ENCODE peak calls at places on chromosomes 4 and X, in four cellular contexts. V is A549, S is K562, T is GM12878. W is an unnamed sample.

GRCh38 chr4:41366911-41367517 is 110.3 kb downstream of the UCHL1 start:
- DNase-seq in V (no peak), T (no peak), S (no peak), W (no peak)

GRCh38 chrX:103607385-103608304 is at the start of gene TCEAL3:
- DNase-seq in T (no peak), V (no peak), S (no peak), W (no peak)

GRCh38 chr4:172202480-172203076 is 389.4 kb downstream of the GALNTL6 start:
- DNase-seq in S (peak), V (peak), T (no peak), W (peak)

GRCh38 chrX:11210397-11210796 is 82.8 kb upstream of the AMELX start:
- DNase-seq in T (no peak), V (no peak), S (no peak), W (no peak)

GRCh38 chr4:137451150-137451850 is 81.0 kb downstream of the PCDH18 start:
- DNase-seq in T (no peak), S (no peak), V (no peak), W (no peak)

GRCh38 chr4:108543359-108543968 is 76.9 kb upstream of the RPL34 start:
- DNase-seq in T (no peak), S (no peak), V (no peak), W (no peak)

GRCh38 chrX:128464091-128464490 is 411.9 kb upstream of the ACTRT1 start:
- DNase-seq in T (no peak), V (peak), S (no peak), W (peak)

GRCh38 chr4:54998991-54999390 is 126.4 kb downstream of the KDR start:
- DNase-seq in T (no peak), V (no peak), S (no peak), W (no peak)

GRCh38 chr4:143341186-143341755 is 4.6 kb downstream of the GAB1 start:
- DNase-seq in V (no peak), S (no peak), T (no peak), W (no peak)

GRCh38 chr4:19971829-19972228 is 279.9 kb upstream of the SLIT2 start:
- DNase-seq in T (no peak), V (no peak), S (no peak), W (no peak)

GRCh38 chr4:148444296-148445070 is 2.3 kb upstream of the NR3C2 start:
- DNase-seq in V (no peak), S (no peak), T (no peak), W (no peak)

GRCh38 chr4:80207172-80207583 is 9.9 kb downstream of the PRDM8 start:
- DNase-seq in V (no peak), T (no peak), S (no peak), W (no peak)

GRCh38 chr4:156946508-156947197 is 24.9 kb downstream of the PDGFC start:
- DNase-seq in V (peak), S (no peak), T (no peak), W (no peak)

GRCh38 chr4:8320386-8320750 is 50.8 kb downstream of the HTRA3 start:
- DNase-seq in S (peak), V (no peak), T (no peak), W (peak)

GRCh38 chr4:153483432-153484418 is 17.6 kb downstream of the TMEM131L start:
- DNase-seq in T (no peak), V (no peak), S (no peak), W (no peak)

GRCh38 chr4:100294356-100294755 is 104.1 kb upstream of the DDIT4L start:
- DNase-seq in V (no peak), S (no peak), T (no peak), W (no peak)
- TF ChIP-seq CHD4 in V (no peak), S (no peak), T (no peak), W (no peak)

GRCh38 chrX:115958687-115959359 is 211.7 kb upstream of the AGTR2 start:
- DNase-seq in T (no peak), S (no peak), V (no peak), W (no peak)
- TF ChIP-seq CHD4 in T (no peak), S (no peak), V (no peak), W (no peak)

DNA sequence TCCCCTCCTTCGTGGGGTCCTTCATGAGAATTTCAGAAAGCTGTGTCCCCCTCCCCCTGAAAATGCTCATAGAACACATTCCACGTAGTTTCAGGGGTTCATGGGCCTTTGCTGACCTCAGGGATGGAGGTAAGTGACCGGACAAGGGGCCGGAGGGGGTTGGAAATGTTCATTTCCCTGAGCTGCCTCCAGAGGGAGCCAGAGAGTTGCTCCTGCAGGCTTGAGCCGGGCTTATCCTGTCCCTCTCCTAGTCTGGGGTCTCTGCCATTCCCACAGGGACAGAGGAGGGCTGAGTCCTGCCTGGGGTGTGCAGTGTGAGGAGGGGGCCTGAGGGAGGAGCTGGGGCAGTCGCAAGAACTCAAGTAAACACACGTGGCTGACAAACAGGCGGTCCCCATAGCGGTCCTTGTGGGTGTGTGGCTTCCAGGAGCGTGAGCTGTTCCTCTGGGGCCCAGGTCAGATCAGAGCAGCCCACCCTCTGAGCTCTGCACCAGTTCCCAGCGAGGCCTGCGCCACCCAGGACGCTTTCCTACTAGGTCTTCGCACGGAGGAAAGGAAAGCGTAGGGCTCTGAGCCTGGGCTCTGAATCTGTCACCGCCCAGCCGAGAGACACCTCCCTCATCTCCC is 62.5 kb downstream of the WFS1 start:
- DNase-seq in V (no peak), T (no peak), S (peak), W (no peak)
- TF ChIP-seq CHD4 in V (no peak), T (no peak), S (no peak), W (no peak)

DNA sequence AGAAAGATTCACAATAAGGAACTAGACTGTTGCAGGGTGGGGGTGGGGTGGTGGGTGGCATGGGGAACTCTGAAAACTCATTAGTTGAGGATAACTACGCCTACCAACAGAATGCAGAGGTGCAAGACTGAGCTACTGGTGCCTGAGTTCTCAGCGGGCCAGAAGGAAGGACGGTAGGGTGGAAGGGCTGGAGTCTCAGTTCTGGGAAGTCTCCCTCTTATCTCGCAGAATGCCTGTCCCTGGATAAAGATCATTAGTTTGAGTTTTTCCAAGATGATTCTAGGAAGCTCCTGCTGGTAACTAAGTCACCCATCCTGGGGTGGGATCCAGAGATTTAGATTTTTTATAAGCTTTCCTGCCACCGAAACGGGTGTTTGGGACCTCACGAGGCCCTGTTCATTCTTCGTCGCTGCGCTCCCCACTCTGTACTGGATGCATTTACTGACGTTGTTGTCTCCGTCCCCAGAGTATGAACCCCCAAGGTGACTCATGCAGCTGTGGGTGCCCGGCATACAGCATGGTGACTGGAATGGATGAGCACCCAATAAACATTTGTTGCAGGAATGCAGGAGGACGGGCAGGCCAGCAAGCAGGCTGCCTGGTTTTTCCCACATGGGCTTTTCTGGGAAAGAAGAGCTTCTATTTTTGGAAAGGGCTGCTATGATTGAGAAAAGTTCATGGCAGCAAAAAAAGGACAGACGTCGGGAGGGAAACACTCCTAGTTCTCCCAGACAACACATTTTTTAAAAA is 1.1 kb upstream of the SOD3 start:
- DNase-seq in V (no peak), S (no peak), T (no peak), W (no peak)
- TF ChIP-seq CHD4 in V (no peak), S (no peak), T (no peak), W (no peak)

DNA sequence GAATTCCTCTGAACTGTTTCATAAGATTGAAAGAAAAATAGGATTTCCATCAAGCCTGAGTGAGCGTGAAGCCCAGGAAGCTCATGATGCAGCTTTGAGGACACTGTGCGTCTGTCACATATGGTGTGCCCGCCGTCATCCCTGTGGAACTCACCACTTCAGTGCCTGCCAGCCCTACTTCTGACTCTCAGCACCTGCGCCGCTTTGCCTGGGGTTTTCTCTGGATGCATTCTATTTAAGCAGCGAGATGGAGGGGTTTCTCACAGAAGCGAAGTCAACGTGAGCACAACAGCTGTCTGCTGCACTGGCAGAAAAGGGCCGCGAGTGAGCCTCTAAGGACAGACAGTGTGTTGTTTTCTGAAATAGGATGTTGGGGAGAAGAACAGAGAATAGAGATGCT is 6.2 kb upstream of the TMEM128 start:
- DNase-seq in T (no peak), V (no peak), S (no peak), W (no peak)
- TF ChIP-seq CHD4 in T (no peak), V (no peak), S (no peak), W (no peak)

GRCh38 chr4:38230821-38231583 is 270.8 kb downstream of the PTTG2 start:
- DNase-seq in T (no peak), V (no peak), S (peak), W (no peak)

GRCh38 chr4:38233727-38234478 is 273.7 kb downstream of the PTTG2 start:
- DNase-seq in S (no peak), V (no peak), T (no peak), W (no peak)

GRCh38 chr4:38231626-38232025 is 271.4 kb downstream of the PTTG2 start:
- DNase-seq in S (peak), V (no peak), T (no peak), W (no peak)

GRCh38 chr4:38232741-38233140 is 272.5 kb downstream of the PTTG2 start:
- DNase-seq in V (no peak), T (no peak), S (no peak), W (no peak)

DNA sequence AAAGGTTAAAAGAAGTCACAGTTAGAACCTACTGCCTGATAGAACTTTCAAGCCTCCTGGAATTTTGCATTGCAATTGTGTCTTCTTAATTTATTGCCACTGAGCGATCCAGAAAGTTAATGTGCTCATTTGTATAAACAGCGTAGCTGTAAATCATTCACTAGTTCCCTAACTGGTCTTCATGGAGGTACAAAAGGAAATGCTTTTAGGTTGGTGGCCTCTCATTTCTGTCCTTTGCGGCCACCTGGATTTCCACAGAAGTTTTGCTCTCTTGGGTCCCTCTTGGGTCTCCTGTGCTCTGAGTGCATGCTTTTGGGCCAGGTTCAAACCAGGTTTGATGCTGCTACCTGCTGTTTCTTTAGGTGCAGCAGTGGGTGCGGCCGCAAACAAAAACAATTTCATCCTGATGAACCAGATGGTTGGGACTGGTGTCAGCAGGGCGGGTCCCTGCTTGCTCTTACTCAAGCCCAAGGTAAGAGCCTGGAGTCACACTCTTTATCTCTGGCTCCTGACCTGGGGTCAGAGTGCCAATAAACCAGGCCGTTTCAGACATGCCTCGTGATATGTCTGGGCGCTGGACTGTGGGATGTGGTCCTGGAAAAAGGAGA is 270.0 kb downstream of the PTTG2 start:
- DNase-seq in V (no peak), T (no peak), S (peak), W (no peak)
- TF ChIP-seq CHD4 in V (no peak), T (no peak), S (no peak), W (no peak)

DNA sequence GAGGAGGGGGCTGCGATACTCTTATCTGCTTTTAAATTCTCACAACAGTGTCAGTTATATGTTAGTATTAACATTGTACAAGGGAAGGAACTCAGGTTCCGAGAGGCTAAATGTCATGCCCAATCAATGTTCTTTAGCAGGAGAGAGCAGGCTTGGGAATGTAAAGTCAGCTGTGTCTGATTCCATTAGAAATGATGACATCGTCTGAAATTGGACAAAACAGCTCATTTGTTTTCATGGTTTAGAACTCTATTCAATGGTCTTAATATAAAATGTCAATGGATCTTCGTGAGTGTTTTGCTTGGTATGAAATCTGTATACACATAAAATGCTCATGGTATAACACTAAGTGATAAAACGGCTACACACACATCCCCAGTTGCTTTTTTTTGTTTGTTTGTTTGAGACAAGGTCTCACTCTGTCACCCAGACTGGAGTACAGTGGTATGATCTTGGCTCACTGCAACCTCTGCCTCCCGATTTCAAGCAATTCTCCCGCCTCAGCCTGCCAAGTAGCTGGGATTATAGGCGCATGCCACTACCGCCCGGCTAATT is 11.9 kb upstream of the SH3KBP1 start:
- DNase-seq in S (no peak), T (no peak), V (no peak), W (no peak)
- TF ChIP-seq CHD4 in S (no peak), T (no peak), V (no peak), W (no peak)

DNA sequence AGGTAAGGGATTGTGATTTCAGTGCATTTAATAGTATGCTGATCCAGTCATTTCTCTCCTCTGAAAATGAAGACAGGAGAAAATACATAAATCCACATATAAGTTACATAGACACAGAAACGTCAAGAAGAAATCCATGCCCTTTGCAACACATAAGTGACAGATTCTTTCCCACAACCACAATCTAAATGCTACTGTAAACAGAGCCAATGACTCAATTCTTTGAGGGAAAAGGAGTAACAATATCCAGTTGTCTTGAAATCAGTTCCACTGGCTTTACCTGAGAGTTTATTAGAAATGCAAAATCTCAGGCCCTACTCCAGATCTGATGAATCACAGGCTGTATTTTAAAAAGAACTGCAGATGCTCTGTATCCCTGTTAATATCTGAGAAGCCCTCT is 66.4 kb downstream of the ARAP2 start:
- DNase-seq in T (no peak), S (no peak), V (no peak), W (no peak)
- TF ChIP-seq CHD4 in T (no peak), S (no peak), V (no peak), W (no peak)